ENCODE peak calls at places on chromosomes 6 and 20, in eight cellular contexts. One of them, this sample, is unnamed.

GRCh38 chr20:18985551-18985950 is 172.0 kb downstream of the SCP2D1 start:
- DNase-seq in GM23338: no peak
- DNase-seq in caudate nucleus: no peak
- DNase-seq in IMR-90: no peak
- DNase-seq in NCI-H1417 treated with DMSO at 0.1 percent for 48 hours: no peak
- DNase-seq in K562: no peak
- DNase-seq in GM12892: no peak
- DNase-seq in neural crest cell: no peak
- DNase-seq in this sample: no peak

GRCh38 chr6:36769161-36769675 is 70.0 kb downstream of the CPNE5 start:
- DNase-seq in GM23338: no peak
- DNase-seq in caudate nucleus: no peak
- DNase-seq in IMR-90: peak
- DNase-seq in NCI-H1417 treated with DMSO at 0.1 percent for 48 hours: no peak
- DNase-seq in K562: no peak
- DNase-seq in GM12892: no peak
- DNase-seq in neural crest cell: no peak
- DNase-seq in this sample: no peak

GRCh38 chr20:58374906-58375760 is 13.9 kb upstream of the VAPB start:
- DNase-seq in GM23338: peak
- DNase-seq in caudate nucleus: no peak
- DNase-seq in IMR-90: peak
- DNase-seq in NCI-H1417 treated with DMSO at 0.1 percent for 48 hours: no peak
- DNase-seq in K562: no peak
- DNase-seq in GM12892: no peak
- DNase-seq in neural crest cell: no peak
- DNase-seq in this sample: no peak

GRCh38 chr6:159221486-159222170 is 52.4 kb downstream of the FNDC1 start:
- DNase-seq in GM23338: no peak
- DNase-seq in caudate nucleus: no peak
- DNase-seq in IMR-90: no peak
- DNase-seq in NCI-H1417 treated with DMSO at 0.1 percent for 48 hours: no peak
- DNase-seq in K562: no peak
- DNase-seq in GM12892: no peak
- DNase-seq in neural crest cell: no peak
- DNase-seq in this sample: no peak

GRCh38 chr20:54362283-54362682 is 113.1 kb upstream of the DOK5 start:
- DNase-seq in GM23338: peak
- DNase-seq in caudate nucleus: no peak
- DNase-seq in IMR-90: no peak
- DNase-seq in NCI-H1417 treated with DMSO at 0.1 percent for 48 hours: no peak
- DNase-seq in K562: no peak
- DNase-seq in GM12892: no peak
- DNase-seq in neural crest cell: no peak
- DNase-seq in this sample: no peak

GRCh38 chr6:54800201-54800600 is 46.4 kb upstream of the FAM83B start:
- DNase-seq in GM23338: no peak
- DNase-seq in caudate nucleus: no peak
- DNase-seq in IMR-90: no peak
- DNase-seq in NCI-H1417 treated with DMSO at 0.1 percent for 48 hours: no peak
- DNase-seq in K562: no peak
- DNase-seq in GM12892: no peak
- DNase-seq in neural crest cell: no peak
- DNase-seq in this sample: no peak

GRCh38 chr20:50303573-50304500 is 113.2 kb downstream of the CEBPB start:
- DNase-seq in GM23338: no peak
- DNase-seq in caudate nucleus: no peak
- DNase-seq in IMR-90: peak
- DNase-seq in NCI-H1417 treated with DMSO at 0.1 percent for 48 hours: no peak
- DNase-seq in K562: peak
- DNase-seq in GM12892: no peak
- DNase-seq in neural crest cell: no peak
- DNase-seq in this sample: no peak

GRCh38 chr6:24799541-24799915 is 811 bp upstream of the ARMH2 start:
- DNase-seq in GM23338: no peak
- DNase-seq in caudate nucleus: no peak
- DNase-seq in IMR-90: no peak
- DNase-seq in NCI-H1417 treated with DMSO at 0.1 percent for 48 hours: no peak
- DNase-seq in K562: peak
- DNase-seq in GM12892: no peak
- DNase-seq in neural crest cell: no peak
- DNase-seq in this sample: no peak